ENCODE peak calls at places on chromosomes 2 and 18, in seven cellular contexts. V, D, K, I, T, W and A are unnamed samples.

GRCh38 chr18:22385718-22386117 is 32.0 kb downstream of the CTAGE1 start:
- DNase-seq in V (peak; percentile 88), K (no peak), D (no peak), I (no peak), W (no peak), T (no peak), A (no peak)

GRCh38 chr2:223692227-223692947 is 90.2 kb upstream of the SCG2 start:
- DNase-seq in D (peak; percentile 62), K (peak; percentile 60), V (peak; percentile 51), T (no peak), I (peak; percentile 83), W (peak; percentile 83), A (no peak)

GRCh38 chr2:220736778-220737177 is 835.3 kb downstream of the EPHA4 start:
- DNase-seq in W (peak; percentile 47), T (no peak), D (no peak), I (peak; percentile 45), K (no peak), V (no peak), A (no peak)

GRCh38 chr2:210387074-210387473 is 72.1 kb upstream of the MYL1 start:
- DNase-seq in W (no peak), K (no peak), I (no peak), V (no peak), D (no peak), T (no peak), A (no peak)

GRCh38 chr18:45590546-45590945 is 24.7 kb upstream of the SLC14A2 start:
- DNase-seq in T (no peak), K (no peak), D (no peak), V (no peak), I (no peak), W (no peak), A (no peak)

GRCh38 chr2:64019975-64020281 is 700 bp upstream of the VPS54 start:
- DNase-seq in T (no peak), W (no peak), I (no peak), V (no peak), K (no peak), D (no peak), A (no peak)

GRCh38 chr2:163155279-163155883 is 316.8 kb upstream of the KCNH7 start:
- DNase-seq in W (peak; percentile 54), V (peak; percentile 32), T (no peak), D (no peak), K (no peak), I (no peak), A (no peak)

GRCh38 chr2:64284751-64285150 is 140.5 kb upstream of the PELI1 start:
- DNase-seq in I (no peak), T (no peak), W (no peak), D (no peak), V (no peak), K (no peak), A (no peak)

GRCh38 chr18:69580107-69580506 is 179.4 kb downstream of the DOK6 start:
- DNase-seq in V (no peak), W (peak; percentile 28), D (no peak), T (no peak), K (no peak), I (no peak), A (no peak)

GRCh38 chr2:17084882-17085281 is 419.2 kb upstream of the CYRIA start:
- DNase-seq in K (no peak), V (peak; percentile 82), D (no peak), W (no peak), T (no peak), I (no peak), A (no peak)

GRCh38 chr2:1975060-1975459 is 230.7 kb upstream of the PXDN start:
- DNase-seq in W (no peak), T (no peak), D (no peak), K (no peak), V (peak; percentile 21), I (no peak), A (no peak)

GRCh38 chr2:1203772-1204171 is 209.5 kb upstream of the TPO start:
- DNase-seq in I (no peak), T (no peak), W (no peak), V (no peak), K (no peak), D (no peak), A (no peak)

GRCh38 chr2:111903930-111904439 is 5.6 kb downstream of the MERTK start:
- DNase-seq in V (no peak), D (no peak), W (no peak), T (no peak), I (no peak), K (no peak), A (no peak)

GRCh38 chr18:77899972-77900754 is 650.5 kb downstream of the GALR1 start:
- DNase-seq in K (peak; percentile 6), W (peak; percentile 80), V (peak; percentile 18), T (no peak), D (peak; percentile 33), I (peak; percentile 88), A (peak; percentile 44)

GRCh38 chr2:172887280-172887679 is 151.6 kb downstream of the RAPGEF4 start:
- DNase-seq in K (no peak), D (no peak), W (no peak), I (no peak), V (no peak), T (no peak), A (no peak)

GRCh38 chr2:239019193-239019581 is 171.3 kb downstream of the TWIST2 start:
- DNase-seq in T (no peak), W (no peak), K (no peak), D (no peak), I (peak; percentile 38), V (no peak), A (no peak)

GRCh38 chr2:239275037-239275685 is 125.7 kb downstream of the HDAC4 start:
- DNase-seq in D (peak; percentile 85), W (no peak), I (peak; percentile 43), K (peak; percentile 87), T (peak; percentile 47), V (peak; percentile 98), A (peak; percentile 65)

GRCh38 chr2:64659252-64659651 is 5.5 kb upstream of the SERTAD2 start:
- DNase-seq in T (no peak), I (no peak), K (no peak), V (no peak), W (no peak), D (no peak), A (no peak)

GRCh38 chr2:172200495-172201085 is 97.9 kb upstream of the DLX2 start:
- DNase-seq in D (peak; percentile 18), T (no peak), K (no peak), W (peak; percentile 78), V (peak; percentile 28), I (peak; percentile 64), A (no peak)

GRCh38 chr2:157628532-157629415 is at the start of gene ACVR1C:
- DNase-seq in V (peak; percentile 64), W (peak; percentile 98), K (peak; percentile 58), T (no peak), I (peak; percentile 97), D (peak; percentile 56), A (peak; percentile 62)

GRCh38 chr2:157627594-157628281 is 926 bp downstream of the ACVR1C start:
- DNase-seq in D (no peak), W (peak; percentile 49), I (no peak), K (peak; percentile 4), T (no peak), V (peak; percentile 44), A (no peak)

GRCh38 chr2:157620956-157621355 is 7.7 kb downstream of the ACVR1C start:
- DNase-seq in V (peak; percentile 44), T (no peak), D (no peak), W (no peak), K (no peak), I (no peak), A (no peak)

GRCh38 chr2:157628282-157628531 is 457 bp downstream of the ACVR1C start:
- DNase-seq in K (no peak), T (no peak), W (no peak), V (no peak), D (no peak), I (no peak), A (no peak)

DNA sequence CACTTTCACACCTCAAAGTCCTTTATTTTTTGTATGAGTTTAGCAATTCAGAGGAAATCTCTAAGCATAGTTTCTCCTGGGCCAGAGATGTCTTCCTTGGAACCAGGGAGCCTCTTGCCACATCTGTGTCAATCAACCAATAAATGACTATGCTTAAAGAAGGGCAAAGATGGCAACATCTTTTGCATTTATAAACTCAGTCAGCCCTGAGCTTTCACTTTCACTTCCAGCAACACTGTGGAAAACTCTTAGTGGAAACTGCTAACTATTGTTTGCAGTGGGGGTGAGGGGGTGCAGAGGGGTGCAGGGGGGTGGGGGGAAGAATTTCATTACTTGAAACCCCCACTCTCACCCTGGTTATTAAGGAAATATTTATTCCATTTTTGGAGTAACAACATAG is 3.4 kb downstream of the ACVR1C start:
- DNase-seq in K (no peak), T (no peak), W (no peak), V (no peak), I (no peak), D (no peak), A (no peak)
- H3K4me1 ChIP-seq in K (no peaks in the 10 kb centered on the region), T (no peaks in the 10 kb centered on the region), W (peaks cover 5% of the 10 kb centered on the region), V (peaks cover 3% of the 10 kb centered on the region), I (peaks cover 4% of the 10 kb centered on the region), D (no peaks in the 10 kb centered on the region), A (peaks cover 29% of the 10 kb centered on the region)

GRCh38 chr2:216603010-216603883 is 30.0 kb upstream of the IGFBP2 start:
- DNase-seq in K (no peak), I (no peak), V (no peak), D (no peak), T (no peak), W (no peak), A (no peak)

GRCh38 chr2:216603884-216604245 is 29.4 kb upstream of the IGFBP2 start:
- DNase-seq in K (no peak), V (no peak), I (no peak), T (no peak), D (no peak), W (no peak), A (no peak)

GRCh38 chr2:216606551-216607527 is 26.4 kb upstream of the IGFBP2 start:
- DNase-seq in K (no peak), I (peak; percentile 87), D (no peak), T (no peak), W (peak; percentile 84), V (no peak), A (peak; percentile 26)

GRCh38 chr2:216604458-216604857 is 28.8 kb upstream of the IGFBP2 start:
- DNase-seq in T (no peak), D (no peak), W (no peak), I (no peak), K (no peak), V (no peak), A (no peak)

GRCh38 chr2:216608525-216608924 is 24.7 kb upstream of the IGFBP2 start:
- DNase-seq in V (no peak), I (no peak), K (no peak), D (no peak), T (no peak), W (no peak), A (no peak)
- H3K27me3 ChIP-seq in V (peaks cover 9% of the 10 kb centered on the region), I (no peaks in the 10 kb centered on the region), K (no peaks in the 10 kb centered on the region), D (no peaks in the 10 kb centered on the region), T (no peaks in the 10 kb centered on the region), W (peaks cover 12% of the 10 kb centered on the region), A (no peaks in the 10 kb centered on the region)

DNA sequence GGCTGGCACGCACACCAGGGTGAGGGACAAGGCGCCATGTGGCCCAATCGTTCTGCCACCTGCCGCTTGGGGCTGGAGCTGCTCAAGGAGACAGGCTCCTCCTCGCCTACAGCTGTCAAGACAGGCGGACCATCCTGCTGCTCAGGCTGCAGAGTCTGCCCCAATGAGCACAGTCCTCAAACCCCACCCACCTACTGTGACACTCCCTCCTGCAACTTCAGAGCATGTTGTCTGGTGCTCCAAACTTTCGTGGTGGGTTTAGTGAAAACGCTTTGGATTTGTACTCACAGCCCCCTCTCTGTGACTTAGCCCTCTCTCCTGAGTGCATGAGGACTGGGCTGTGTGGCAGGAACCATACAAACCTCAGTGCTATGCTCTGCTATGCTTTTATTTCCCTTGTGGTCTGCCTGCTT is 23.2 kb upstream of the SLC35F6 start:
- DNase-seq in D (no peak), T (no peak), W (peak; percentile 47), K (no peak), V (no peak), I (peak; percentile 81), A (peak; percentile 24)
- TF ChIP-seq CTCF in D (no peak), T (no peak), W (peak; percentile 29), K (no peak), V (no peak), I (peak; percentile 34), A (no peak)

GRCh38 chr18:62186656-62187542 is at the start of the genes PIGN and RELCH:
- DNase-seq in V (peak; percentile 96), T (peak; percentile 97), W (peak; percentile 100), K (peak; percentile 89), D (peak; percentile 87), I (peak; percentile 99), A (peak; percentile 97)
- H3K4me1 ChIP-seq in V (no peaks in the 10 kb centered on the region), T (peaks cover 6% of the 10 kb centered on the region), W (peaks cover 16% of the 10 kb centered on the region), K (peaks cover 42% of the 10 kb centered on the region), D (no peaks in the 10 kb centered on the region), I (no peaks in the 10 kb centered on the region), A (peaks cover 42% of the 10 kb centered on the region)